ENCODE peak calls at places on chromosomes 4 and X, in seven cellular contexts. One of them, this sample, is unnamed.

GRCh38 chrX:150731795-150732194 is 38.6 kb downstream of the MTMR1 start:
- DNase-seq in stimulated activated CD8-positive, alpha-beta memory T cell treated with anti-CD3 and anti-CD28 coated beads, Interleukin-2, amount 100 ng/mL, for 48 hours: no peak
- DNase-seq in immature natural killer cell: no peak
- DNase-seq in stimulated activated CD4-positive, alpha-beta T cell treated with anti-CD3 and anti-CD28 coated beads, Interleukin-4, amount 100 ng/mL, for 48 hours: peak
- DNase-seq in GM03348: peak
- DNase-seq in nephron progenitor cell: no peak
- DNase-seq in effector memory CD8-positive, alpha-beta T cell: no peak
- DNase-seq in this sample: no peak

GRCh38 chr4:83128235-83128929 is 13.9 kb upstream of the PLAC8 start:
- DNase-seq in effector memory CD8-positive, alpha-beta T cell: no peak
- DNase-seq in immature natural killer cell: no peak
- DNase-seq in GM03348: peak
- DNase-seq in stimulated activated CD4-positive, alpha-beta T cell treated with anti-CD3 and anti-CD28 coated beads, Interleukin-4, amount 100 ng/mL, for 48 hours: no peak
- DNase-seq in nephron progenitor cell: no peak
- DNase-seq in stimulated activated CD8-positive, alpha-beta memory T cell treated with anti-CD3 and anti-CD28 coated beads, Interleukin-2, amount 100 ng/mL, for 48 hours: no peak
- DNase-seq in this sample: no peak

GRCh38 chr4:123596805-123597204 is 200.2 kb downstream of the SPRY1 start:
- DNase-seq in effector memory CD8-positive, alpha-beta T cell: no peak
- DNase-seq in stimulated activated CD4-positive, alpha-beta T cell treated with anti-CD3 and anti-CD28 coated beads, Interleukin-4, amount 100 ng/mL, for 48 hours: no peak
- DNase-seq in immature natural killer cell: no peak
- DNase-seq in nephron progenitor cell: no peak
- DNase-seq in stimulated activated CD8-positive, alpha-beta memory T cell treated with anti-CD3 and anti-CD28 coated beads, Interleukin-2, amount 100 ng/mL, for 48 hours: no peak
- DNase-seq in GM03348: no peak
- DNase-seq in this sample: no peak

GRCh38 chr4:83152771-83153170 is 38.2 kb upstream of the PLAC8 start:
- DNase-seq in nephron progenitor cell: no peak
- DNase-seq in GM03348: no peak
- DNase-seq in stimulated activated CD8-positive, alpha-beta memory T cell treated with anti-CD3 and anti-CD28 coated beads, Interleukin-2, amount 100 ng/mL, for 48 hours: no peak
- DNase-seq in effector memory CD8-positive, alpha-beta T cell: no peak
- DNase-seq in stimulated activated CD4-positive, alpha-beta T cell treated with anti-CD3 and anti-CD28 coated beads, Interleukin-4, amount 100 ng/mL, for 48 hours: no peak
- DNase-seq in immature natural killer cell: no peak
- DNase-seq in this sample: no peak

GRCh38 chr4:26993541-26993940 is 132.9 kb downstream of the STIM2 start:
- DNase-seq in stimulated activated CD8-positive, alpha-beta memory T cell treated with anti-CD3 and anti-CD28 coated beads, Interleukin-2, amount 100 ng/mL, for 48 hours: no peak
- DNase-seq in nephron progenitor cell: no peak
- DNase-seq in stimulated activated CD4-positive, alpha-beta T cell treated with anti-CD3 and anti-CD28 coated beads, Interleukin-4, amount 100 ng/mL, for 48 hours: no peak
- DNase-seq in immature natural killer cell: no peak
- DNase-seq in effector memory CD8-positive, alpha-beta T cell: no peak
- DNase-seq in GM03348: no peak
- DNase-seq in this sample: no peak

GRCh38 chrX:150935466-150935865 is 37.0 kb upstream of the CD99L2 start:
- DNase-seq in stimulated activated CD4-positive, alpha-beta T cell treated with anti-CD3 and anti-CD28 coated beads, Interleukin-4, amount 100 ng/mL, for 48 hours: no peak
- DNase-seq in nephron progenitor cell: no peak
- DNase-seq in stimulated activated CD8-positive, alpha-beta memory T cell treated with anti-CD3 and anti-CD28 coated beads, Interleukin-2, amount 100 ng/mL, for 48 hours: no peak
- DNase-seq in immature natural killer cell: no peak
- DNase-seq in effector memory CD8-positive, alpha-beta T cell: no peak
- DNase-seq in GM03348: peak
- DNase-seq in this sample: no peak

GRCh38 chr4:46442963-46443362 is 53.0 kb upstream of the GABRA2 start:
- DNase-seq in stimulated activated CD8-positive, alpha-beta memory T cell treated with anti-CD3 and anti-CD28 coated beads, Interleukin-2, amount 100 ng/mL, for 48 hours: no peak
- DNase-seq in stimulated activated CD4-positive, alpha-beta T cell treated with anti-CD3 and anti-CD28 coated beads, Interleukin-4, amount 100 ng/mL, for 48 hours: no peak
- DNase-seq in nephron progenitor cell: no peak
- DNase-seq in immature natural killer cell: no peak
- DNase-seq in effector memory CD8-positive, alpha-beta T cell: no peak
- DNase-seq in GM03348: no peak
- DNase-seq in this sample: no peak

GRCh38 chr4:6855692-6856297 is 53.8 kb upstream of the TBC1D14 start:
- DNase-seq in stimulated activated CD4-positive, alpha-beta T cell treated with anti-CD3 and anti-CD28 coated beads, Interleukin-4, amount 100 ng/mL, for 48 hours: no peak
- DNase-seq in nephron progenitor cell: no peak
- DNase-seq in effector memory CD8-positive, alpha-beta T cell: peak
- DNase-seq in stimulated activated CD8-positive, alpha-beta memory T cell treated with anti-CD3 and anti-CD28 coated beads, Interleukin-2, amount 100 ng/mL, for 48 hours: no peak
- DNase-seq in immature natural killer cell: peak
- DNase-seq in GM03348: no peak
- DNase-seq in this sample: peak

GRCh38 chr4:8600686-8601085 is 8.1 kb downstream of the CPZ start:
- DNase-seq in GM03348: no peak
- DNase-seq in effector memory CD8-positive, alpha-beta T cell: no peak
- DNase-seq in immature natural killer cell: no peak
- DNase-seq in nephron progenitor cell: no peak
- DNase-seq in stimulated activated CD4-positive, alpha-beta T cell treated with anti-CD3 and anti-CD28 coated beads, Interleukin-4, amount 100 ng/mL, for 48 hours: no peak
- DNase-seq in stimulated activated CD8-positive, alpha-beta memory T cell treated with anti-CD3 and anti-CD28 coated beads, Interleukin-2, amount 100 ng/mL, for 48 hours: no peak
- DNase-seq in this sample: no peak

GRCh38 chrX:119181491-119181890 is 53.9 kb upstream of the KIAA1210 start:
- DNase-seq in GM03348: no peak
- DNase-seq in nephron progenitor cell: no peak
- DNase-seq in immature natural killer cell: no peak
- DNase-seq in effector memory CD8-positive, alpha-beta T cell: no peak
- DNase-seq in stimulated activated CD4-positive, alpha-beta T cell treated with anti-CD3 and anti-CD28 coated beads, Interleukin-4, amount 100 ng/mL, for 48 hours: no peak
- DNase-seq in stimulated activated CD8-positive, alpha-beta memory T cell treated with anti-CD3 and anti-CD28 coated beads, Interleukin-2, amount 100 ng/mL, for 48 hours: no peak
- DNase-seq in this sample: no peak

GRCh38 chrX:134684956-134685355 is 26.7 kb upstream of the PLAC1 start:
- DNase-seq in GM03348: no peak
- DNase-seq in nephron progenitor cell: no peak
- DNase-seq in stimulated activated CD8-positive, alpha-beta memory T cell treated with anti-CD3 and anti-CD28 coated beads, Interleukin-2, amount 100 ng/mL, for 48 hours: no peak
- DNase-seq in stimulated activated CD4-positive, alpha-beta T cell treated with anti-CD3 and anti-CD28 coated beads, Interleukin-4, amount 100 ng/mL, for 48 hours: no peak
- DNase-seq in immature natural killer cell: no peak
- DNase-seq in effector memory CD8-positive, alpha-beta T cell: no peak
- DNase-seq in this sample: no peak

GRCh38 chr4:180766903-180767302 is 1476.3 kb upstream of the TENM3 start:
- DNase-seq in nephron progenitor cell: no peak
- DNase-seq in immature natural killer cell: no peak
- DNase-seq in GM03348: no peak
- DNase-seq in stimulated activated CD8-positive, alpha-beta memory T cell treated with anti-CD3 and anti-CD28 coated beads, Interleukin-2, amount 100 ng/mL, for 48 hours: no peak
- DNase-seq in stimulated activated CD4-positive, alpha-beta T cell treated with anti-CD3 and anti-CD28 coated beads, Interleukin-4, amount 100 ng/mL, for 48 hours: no peak
- DNase-seq in effector memory CD8-positive, alpha-beta T cell: no peak
- DNase-seq in this sample: no peak

This sample was measured in CD4-positive, alpha-beta memory T cell.